ENCODE peak calls at places on chromosomes 1 and 21, in nine cellular contexts. V is thoracic aorta, N is right cardiac atrium, S is keratinocyte, W is foreskin fibroblast, L is transverse colon, Q is fibroblast of pulmonary artery, U is epithelial cell of esophagus, A is left ventricle myocardium inferior. X is an unnamed sample.

GRCh38 chr1:232844791-232845190 is 39.6 kb downstream of the MAP10 start:
- DNase-seq in V (no peak), N (no peak), S (no peak), W (peak; percentile 11), L (no peak), Q (peak; percentile 26), U (peak; percentile 30), A (no peak), X (peak; percentile 32)

GRCh38 chr1:167722152-167722869 is 529 bp downstream of the MPZL1 start:
- DNase-seq in V (no peak), N (no peak), S (no peak), W (peak; percentile 62), L (peak; percentile 59), Q (peak; percentile 22), U (peak; percentile 66), A (no peak), X (peak; percentile 25)

GRCh38 chr1:228964178-228964819 is 229.0 kb downstream of the RHOU start:
- DNase-seq in V (no peak), N (peak; percentile 69), S (no peak), W (peak; percentile 84), L (peak; percentile 19), Q (peak; percentile 92), U (peak; percentile 2), A (peak; percentile 57), X (peak; percentile 78)

GRCh38 chr1:113109908-113110554 is 37.0 kb downstream of the LRIG2 start:
- DNase-seq in V (no peak), N (no peak), S (no peak), W (peak; percentile 95), L (no peak), Q (peak; percentile 98), U (peak; percentile 60), A (no peak), X (peak; percentile 93)

GRCh38 chr1:185045793-185046441 is 559 bp downstream of the RNF2 start:
- DNase-seq in V (no peak), N (no peak), S (no peak), W (peak; percentile 62), L (peak; percentile 20), Q (peak; percentile 35), U (peak; percentile 35), A (no peak), X (peak; percentile 29)

GRCh38 chr1:117658676-117659075 is 52.8 kb downstream of the TENT5C start:
- DNase-seq in V (no peak), N (no peak), S (no peak), W (no peak), L (peak; percentile 79), Q (no peak), U (no peak), A (no peak), X (no peak)

GRCh38 chr1:5639323-5639722 is 352.9 kb downstream of the NPHP4 start:
- DNase-seq in V (no peak), N (no peak), S (no peak), W (no peak), L (no peak), Q (no peak), U (no peak), A (no peak), X (no peak)

GRCh38 chr1:30681782-30682181 is 41.6 kb downstream of the MATN1 start:
- DNase-seq in V (no peak), N (no peak), S (no peak), W (peak; percentile 57), L (no peak), Q (no peak), U (no peak), A (no peak), X (no peak)

GRCh38 chr1:238409191-238409846 is 518.6 kb upstream of the ZP4 start:
- DNase-seq in V (no peak), N (no peak), S (no peak), W (no peak), L (no peak), Q (peak; percentile 69), U (peak; percentile 61), A (peak; percentile 19), X (peak; percentile 97)

GRCh38 chr1:205528887-205529825 is 24.7 kb downstream of the CDK18 start:
- DNase-seq in V (no peak), N (peak; percentile 92), S (no peak), W (peak; percentile 89), L (peak; percentile 85), Q (peak; percentile 65), U (peak; percentile 63), A (peak; percentile 82), X (peak; percentile 55)

GRCh38 chr1:68140536-68140935 is 90.1 kb upstream of the DIRAS3 start:
- DNase-seq in V (no peak), N (no peak), S (no peak), W (no peak), L (no peak), Q (peak; percentile 49), U (no peak), A (no peak), X (peak; percentile 46)

GRCh38 chr1:245118066-245118465 is 36.7 kb upstream of the KIF26B start:
- DNase-seq in V (no peak), N (no peak), S (no peak), W (no peak), L (no peak), Q (no peak), U (no peak), A (no peak), X (no peak)

GRCh38 chr21:36321325-36322082 is 1.5 kb downstream of the MORC3 start:
- DNase-seq in V (no peak), N (no peak), S (no peak), W (peak; percentile 36), L (no peak), Q (peak; percentile 32), U (peak; percentile 42), A (no peak), X (peak; percentile 31)

GRCh38 chr1:226274138-226274537 is 34.8 kb downstream of the LIN9 start:
- DNase-seq in V (no peak), N (no peak), S (no peak), W (peak; percentile 4), L (no peak), Q (peak; percentile 45), U (no peak), A (no peak), X (peak; percentile 5)

GRCh38 chr1:40385437-40386310 is 12.1 kb downstream of the SMAP2 start:
- DNase-seq in V (no peak), N (no peak), S (no peak), W (no peak), L (peak; percentile 43), Q (peak; percentile 40), U (no peak), A (no peak), X (peak; percentile 45)

GRCh38 chr1:204736861-204737260 is 51.3 kb upstream of the LRRN2 start:
- DNase-seq in V (no peak), N (no peak), S (no peak), W (no peak), L (no peak), Q (no peak), U (no peak), A (no peak), X (no peak)

GRCh38 chr1:206738370-206739366 is 31.9 kb upstream of the IL19 start:
- DNase-seq in V (no peak), N (no peak), S (no peak), W (peak; percentile 56), L (no peak), Q (peak; percentile 42), U (peak; percentile 61), A (no peak), X (no peak)
- H3K4me3 ChIP-seq in V (no peak overlapping the region), N (no peak overlapping the region), S (no peak overlapping the region), W (no peak overlapping the region), L (no peak overlapping the region), Q (no peak overlapping the region), U (no peak overlapping the region), A (no peak overlapping the region), X (no peak overlapping the region)

GRCh38 chr1:84078824-84079167 is 65.3 kb upstream of the PRKACB start:
- DNase-seq in V (no peak), N (no peak), S (no peak), W (no peak), L (no peak), Q (no peak), U (peak; percentile 14), A (no peak), X (no peak)
- H3K4me3 ChIP-seq in V (peak overlapping the region; percentile 84), N (peak overlapping the region; percentile 85), S (peak overlapping the region; percentile 86), W (peak overlapping the region; percentile 58), L (peak overlapping the region; percentile 85), Q (peak overlapping the region; percentile 71), U (peak overlapping the region; percentile 67), A (peak overlapping the region; percentile 89), X (peak overlapping the region; percentile 79)

GRCh38 chr21:34836103-34836932 is 167.5 kb downstream of the CLIC6 start:
- DNase-seq in V (peak; percentile 34), N (no peak), S (no peak), W (peak; percentile 100), L (peak; percentile 46), Q (peak; percentile 99), U (peak; percentile 95), A (no peak), X (peak; percentile 100)

GRCh38 chr21:34841154-34841553 is 172.4 kb downstream of the CLIC6 start:
- DNase-seq in V (no peak), N (no peak), S (no peak), W (no peak), L (no peak), Q (no peak), U (no peak), A (no peak), X (no peak)

GRCh38 chr21:34836933-34837505 is 168.2 kb downstream of the CLIC6 start:
- DNase-seq in V (no peak), N (no peak), S (no peak), W (peak; percentile 48), L (no peak), Q (no peak), U (peak; percentile 19), A (no peak), X (no peak)

GRCh38 chr21:34840693-34841092 is 171.9 kb downstream of the CLIC6 start:
- DNase-seq in V (no peak), N (no peak), S (no peak), W (no peak), L (no peak), Q (no peak), U (no peak), A (no peak), X (no peak)

DNA sequence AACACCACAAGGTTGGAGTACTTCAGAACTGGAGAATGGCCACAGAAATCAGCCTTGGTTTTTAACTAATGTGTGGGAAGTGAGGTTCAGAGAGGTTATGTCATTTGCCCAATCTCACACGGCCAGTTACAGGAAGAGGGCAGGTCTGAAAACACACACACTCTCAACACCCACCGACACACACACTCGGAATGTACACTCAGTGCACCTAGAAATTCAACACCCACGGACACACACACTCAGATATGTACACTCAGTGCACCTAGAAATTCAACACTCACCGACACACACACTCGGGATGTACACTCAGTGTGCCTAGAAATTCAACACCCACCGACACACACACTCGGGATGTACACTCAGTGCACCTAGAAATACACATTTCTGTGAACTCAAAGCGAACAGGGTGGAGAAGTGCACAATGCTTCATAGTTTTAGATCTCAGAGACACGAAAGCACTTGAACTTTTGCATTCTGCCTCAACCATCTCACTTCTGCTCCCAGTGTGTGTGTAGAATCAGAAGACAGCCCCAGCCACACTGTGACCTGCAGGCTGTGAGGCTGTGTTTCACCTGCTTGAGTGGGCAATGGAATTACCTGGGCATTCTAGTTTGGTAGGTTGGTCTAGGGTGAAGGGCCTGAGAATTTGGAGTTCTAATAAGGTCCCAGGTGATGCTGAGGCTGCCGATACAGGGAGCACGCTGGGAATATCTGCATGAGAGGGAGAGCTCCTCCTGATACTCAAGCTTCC is 170.5 kb downstream of the CLIC6 start:
- DNase-seq in V (no peak), N (no peak), S (no peak), W (peak; percentile 33), L (no peak), Q (no peak), U (no peak), A (no peak), X (no peak)
- H3K4me3 ChIP-seq in V (no peak overlapping the region), N (no peak overlapping the region), S (no peak overlapping the region), W (no peak overlapping the region), L (no peak overlapping the region), Q (no peak overlapping the region), U (no peak overlapping the region), A (no peak overlapping the region), X (no peak overlapping the region)

GRCh38 chr1:16152521-16153087 is 3.3 kb downstream of the EPHA2 start:
- DNase-seq in V (no peak), N (peak; percentile 74), S (no peak), W (no peak), L (peak; percentile 63), Q (no peak), U (no peak), A (peak; percentile 60), X (no peak)
- H3K4me3 ChIP-seq in V (peak overlapping the region; percentile 76), N (no peak overlapping the region), S (peak overlapping the region; percentile 85), W (peak overlapping the region; percentile 79), L (no peak overlapping the region), Q (peak overlapping the region; percentile 83), U (peak overlapping the region; percentile 92), A (peak overlapping the region; percentile 88), X (peak overlapping the region; percentile 90)